ENCODE peak calls at places on chromosomes 11 and 22, in nine cellular contexts. T, R, M, C, H, B, O, N and K are unnamed samples.

GRCh38 chr11:2212411-2213251 is 41.0 kb upstream of the TH start:
- DNase-seq in O (no peak), N (no peak), R (peak; percentile 34), H (no peak), T (peak; percentile 2), C (peak; percentile 40), M (no peak), B (no peak), K (no peak)

GRCh38 chr11:61719968-61720367 is 32.5 kb upstream of the MYRF start:
- DNase-seq in C (no peak), B (no peak), N (no peak), H (no peak), R (no peak), T (no peak), O (no peak), M (no peak), K (no peak)

GRCh38 chr11:84437129-84438123 is 1151.3 kb upstream of the CCDC90B start:
- DNase-seq in T (no peak), H (no peak), M (no peak), O (no peak), N (peak; percentile 23), R (no peak), C (no peak), B (peak; percentile 29), K (no peak)

GRCh38 chr11:79006854-79007253 is 432.2 kb upstream of the NARS2 start:
- DNase-seq in H (no peak), N (no peak), R (no peak), M (no peak), T (no peak), B (no peak), C (no peak), O (no peak), K (no peak)

GRCh38 chr22:38623357-38623756 is 32.8 kb downstream of the FAM227A start:
- DNase-seq in O (no peak), R (no peak), M (no peak), N (no peak), B (no peak), C (no peak), H (no peak), T (no peak), K (no peak)

GRCh38 chr11:26522912-26523610 is 49.0 kb downstream of the MUC15 start:
- DNase-seq in B (peak; percentile 45), C (no peak), H (no peak), N (no peak), O (no peak), R (no peak), M (peak; percentile 21), T (no peak), K (no peak)

GRCh38 chr11:120235024-120235628 is 4.8 kb upstream of the POU2F3 start:
- DNase-seq in O (peak; percentile 56), H (no peak), T (peak; percentile 48), C (no peak), M (peak; percentile 68), B (peak; percentile 88), R (peak; percentile 68), N (no peak), K (no peak)

GRCh38 chr22:37222440-37222971 is 10.2 kb upstream of the SSTR3 start:
- DNase-seq in R (no peak), B (no peak), N (no peak), T (no peak), C (no peak), M (no peak), O (no peak), H (no peak), K (no peak)

GRCh38 chr11:119791701-119792151 is 62.7 kb upstream of the NECTIN1 start:
- DNase-seq in C (peak; percentile 53), R (no peak), T (no peak), H (no peak), N (no peak), O (no peak), B (no peak), M (peak; percentile 65), K (no peak)

GRCh38 chr11:123122341-123122740 is 60.4 kb upstream of the HSPA8 start:
- DNase-seq in C (no peak), T (no peak), B (no peak), R (no peak), M (peak; percentile 91), H (peak; percentile 38), N (peak; percentile 32), O (no peak), K (no peak)

GRCh38 chr11:31763296-31763695 is 47.8 kb downstream of the PAX6 start:
- DNase-seq in T (no peak), C (no peak), M (no peak), R (no peak), B (no peak), H (no peak), N (no peak), O (no peak), K (no peak)

GRCh38 chr11:82999232-82999631 is 72.5 kb downstream of the RAB30 start:
- DNase-seq in O (no peak), R (no peak), B (no peak), T (no peak), M (no peak), N (no peak), C (no peak), H (no peak), K (no peak)
- H3K4me1 ChIP-seq in O (peaks cover 13% of the 10 kb centered on the region), R (peaks cover 78% of the 10 kb centered on the region), B (peaks cover 22% of the 10 kb centered on the region), T (no peaks in the 10 kb centered on the region), M (no peaks in the 10 kb centered on the region), N (peaks cover 55% of the 10 kb centered on the region), C (peaks cover 22% of the 10 kb centered on the region), H (peaks cover 7% of the 10 kb centered on the region), K (peaks cover 55% of the 10 kb centered on the region)

GRCh38 chr11:75430692-75431532 is 2.1 kb downstream of the KLHL35 start:
- DNase-seq in O (peak; percentile 24), B (peak; percentile 35), M (no peak), C (no peak), T (no peak), H (no peak), R (peak; percentile 39), N (peak; percentile 10), K (no peak)

GRCh38 chr11:75428301-75428724 is 4.7 kb downstream of the KLHL35 start:
- DNase-seq in O (peak; percentile 96), T (peak; percentile 93), M (peak; percentile 94), H (peak; percentile 77), C (peak; percentile 95), B (peak; percentile 99), R (peak; percentile 95), N (peak; percentile 95), K (peak; percentile 93)

GRCh38 chr11:75429902-75430691 is 2.9 kb downstream of the KLHL35 start:
- DNase-seq in B (peak; percentile 79), T (peak; percentile 33), M (peak; percentile 81), N (peak; percentile 75), H (no peak), C (peak; percentile 80), R (peak; percentile 80), O (peak; percentile 64), K (peak; percentile 44)

GRCh38 chr11:75428989-75429640 is 3.9 kb downstream of the KLHL35 start:
- DNase-seq in N (peak; percentile 21), O (no peak), M (no peak), H (no peak), R (no peak), T (no peak), C (no peak), B (no peak), K (no peak)

GRCh38 chr11:75429641-75429901 is 3.4 kb downstream of the KLHL35 start:
- DNase-seq in T (no peak), R (no peak), M (no peak), C (no peak), B (no peak), N (no peak), H (no peak), O (no peak), K (no peak)
- H3K4me3 ChIP-seq in T (peak overlapping the region; percentile 38), R (peak overlapping the region; percentile 51), M (peak overlapping the region; percentile 32), C (peak overlapping the region; percentile 52), B (no peak overlapping the region), N (no peak overlapping the region), H (no peak overlapping the region), O (no peak overlapping the region), K (no peak overlapping the region)

GRCh38 chr22:17770180-17771077 is 3.8 kb downstream of the BID start:
- DNase-seq in H (no peak), N (no peak), R (no peak), B (no peak), M (no peak), T (no peak), C (no peak), O (no peak), K (no peak)

GRCh38 chr22:17773606-17774205 is 563 bp downstream of the BID start:
- DNase-seq in R (peak; percentile 71), C (no peak), N (no peak), T (no peak), M (peak; percentile 29), H (no peak), B (peak; percentile 47), O (peak; percentile 34), K (no peak)

GRCh38 chr22:17774206-17774927 is at the start of gene BID:
- DNase-seq in H (peak; percentile 28), M (peak; percentile 25), R (peak; percentile 71), T (peak; percentile 54), N (peak; percentile 62), O (peak; percentile 22), C (no peak), B (peak; percentile 16), K (no peak)

GRCh38 chr22:17772963-17773605 is 1.2 kb downstream of the BID start:
- DNase-seq in B (peak; percentile 43), H (no peak), M (peak; percentile 37), R (no peak), C (no peak), N (no peak), O (no peak), T (no peak), K (no peak)

DNA sequence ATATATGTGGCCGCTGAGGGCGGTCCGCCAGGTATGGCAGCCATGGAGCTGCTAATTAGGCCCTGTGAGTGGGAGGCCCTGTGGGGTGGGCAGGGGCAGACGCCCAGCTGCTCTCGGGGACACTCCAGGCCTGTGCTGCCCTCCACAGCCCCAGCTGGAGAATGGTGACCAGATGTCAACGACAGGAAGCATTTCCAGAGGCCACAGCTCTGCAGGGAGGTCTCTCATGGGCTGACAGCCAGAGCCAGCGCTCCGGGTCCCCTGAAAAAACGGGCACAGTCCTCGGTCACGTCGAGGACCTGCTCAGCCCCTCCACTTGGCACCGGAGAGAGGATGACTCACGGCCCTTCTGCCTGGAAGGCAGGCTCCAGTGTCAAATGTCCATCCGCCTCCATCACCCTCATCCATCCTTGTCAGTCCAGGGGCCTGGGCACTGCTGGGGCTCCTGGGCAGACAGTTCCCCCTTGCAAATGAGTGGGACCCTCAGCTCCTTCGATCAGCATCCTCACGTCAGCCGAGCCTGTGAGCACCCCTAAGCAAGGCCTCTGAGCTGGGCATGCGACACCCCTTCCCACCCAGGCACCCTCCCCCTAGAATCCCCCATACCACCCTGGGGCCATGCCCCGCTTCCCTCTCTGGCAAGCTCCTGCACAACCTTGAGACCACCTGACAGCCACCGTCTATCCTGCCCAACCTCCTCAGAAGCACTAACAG is 1.9 kb downstream of the BID start:
- DNase-seq in C (no peak), M (no peak), O (no peak), B (peak; percentile 53), T (no peak), H (no peak), N (no peak), R (no peak), K (no peak)
- H3K4me1 ChIP-seq in C (peaks cover 18% of the 10 kb centered on the region), M (peaks cover 5% of the 10 kb centered on the region), O (peaks cover 13% of the 10 kb centered on the region), B (peaks cover 19% of the 10 kb centered on the region), T (peaks cover 3% of the 10 kb centered on the region), H (peaks cover 5% of the 10 kb centered on the region), N (peaks cover 11% of the 10 kb centered on the region), R (peaks cover 9% of the 10 kb centered on the region), K (peaks cover 20% of the 10 kb centered on the region)

DNA sequence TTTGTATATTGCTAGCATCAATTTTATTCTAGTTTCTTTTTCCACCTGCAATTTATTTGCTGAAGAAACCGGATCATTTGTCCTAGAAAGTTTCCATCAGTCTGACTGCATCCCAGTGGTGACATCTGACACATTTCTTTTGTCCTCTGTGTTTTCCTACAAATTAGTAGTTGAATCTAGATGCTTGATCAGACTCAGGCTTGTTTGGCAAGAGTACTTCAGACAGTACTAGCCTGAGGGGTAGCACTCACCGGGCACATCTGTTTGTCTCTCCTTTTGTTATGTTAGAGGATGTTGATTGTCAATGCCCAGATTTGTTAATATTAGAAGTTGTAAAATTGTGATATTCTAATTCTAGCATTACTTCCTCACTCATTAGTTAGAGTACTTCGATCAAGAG is 204.8 kb downstream of the SWAP70 start:
- DNase-seq in B (no peak), O (no peak), C (no peak), N (no peak), R (no peak), H (no peak), T (no peak), M (no peak), K (no peak)
- H3K4me3 ChIP-seq in B (no peak overlapping the region), O (no peak overlapping the region), C (no peak overlapping the region), N (no peak overlapping the region), R (no peak overlapping the region), H (no peak overlapping the region), T (no peak overlapping the region), M (no peak overlapping the region), K (no peak overlapping the region)